ENCODE peak calls at places on chromosomes 3 and 15, in six cellular contexts. V is GM04504; E is activated CD4-positive, alpha-beta memory T cell treated with anti-CD3 and anti-CD28 coated beads for 36 hours; L is HuH-7; A is T-helper 1 cell; D is cardiac muscle cell. R is an unnamed sample.

GRCh38 chr15:34334676-34335075 is 2.9 kb downstream of the SLC12A6 start:
- DNase-seq in D (no peak), E (no peak), V (no peak), L (no peak), A (no peak), R (no peak)

GRCh38 chr15:99931703-99932603 is 198.7 kb upstream of the LYSMD4 start:
- DNase-seq in D (no peak), V (no peak), E (no peak), A (no peak), L (no peak), R (peak; percentile 73)

GRCh38 chr3:52784931-52785590 is 7.7 kb downstream of the ITIH1 start:
- DNase-seq in L (no peak), A (no peak), D (no peak), V (no peak), E (no peak), R (no peak)

GRCh38 chr3:53045107-53045783 is 628 bp downstream of the SFMBT1 start:
- DNase-seq in E (peak; percentile 62), V (no peak), L (peak; percentile 33), D (peak; percentile 69), A (peak; percentile 62), R (peak; percentile 41)

GRCh38 chr3:112654979-112655378 is 14.0 kb upstream of the CCDC80 start:
- DNase-seq in A (no peak), E (no peak), L (no peak), V (no peak), D (peak; percentile 5), R (peak; percentile 46)

GRCh38 chr3:13504161-13504831 is 24.2 kb downstream of the HDAC11 start:
- DNase-seq in V (no peak), L (no peak), D (no peak), E (no peak), A (no peak), R (peak; percentile 93)

GRCh38 chr3:111566844-111567243 is 24.8 kb downstream of the CD96 start:
- DNase-seq in L (no peak), E (no peak), D (no peak), A (no peak), V (no peak), R (no peak)

GRCh38 chr15:52124270-52124878 is 11.8 kb upstream of the BCL2L10 start:
- DNase-seq in A (peak; percentile 25), E (peak; percentile 41), L (no peak), V (no peak), D (peak; percentile 30), R (peak; percentile 38)

GRCh38 chr15:79640206-79640605 is 208.1 kb downstream of the MINAR1 start:
- DNase-seq in D (peak; percentile 76), E (no peak), A (no peak), L (no peak), V (peak; percentile 74), R (peak; percentile 97)

GRCh38 chr15:66841953-66842681 is 140.1 kb downstream of the SMAD6 start:
- DNase-seq in L (peak; percentile 72), V (peak; percentile 90), D (peak; percentile 93), E (peak; percentile 31), A (no peak), R (peak; percentile 93)